ENCODE peak calls at places on chromosomes 16 and 17, in nine cellular contexts. One of them, this sample, is unnamed. For H3K27me3, the result is how much of the 10 kb centered on the place peaks cover.

GRCh38 chr17:38543403-38544174 is 62.2 kb downstream of the SRCIN1 start:
- DNase-seq in IMR-90: no peak
- DNase-seq in ovary: no peak
- DNase-seq in iPS DF 6.9: no peak
- DNase-seq in endodermal cell: peak
- DNase-seq in astrocyte: no peak
- DNase-seq in AG04450: no peak
- DNase-seq in pancreas: no peak
- DNase-seq in gastrocnemius medialis: no peak
- DNase-seq in this sample: no peak

GRCh38 chr17:62703776-62704380 is 76.4 kb downstream of the MRC2 start:
- DNase-seq in IMR-90: peak
- DNase-seq in ovary: peak
- DNase-seq in iPS DF 6.9: no peak
- DNase-seq in endodermal cell: peak
- DNase-seq in astrocyte: peak
- DNase-seq in AG04450: no peak
- DNase-seq in pancreas: peak
- DNase-seq in gastrocnemius medialis: peak
- DNase-seq in this sample: peak

GRCh38 chr16:1197237-1197866 is 27.7 kb downstream of the TPSG1 start:
- DNase-seq in IMR-90: no peak
- DNase-seq in ovary: no peak
- DNase-seq in iPS DF 6.9: no peak
- DNase-seq in endodermal cell: no peak
- DNase-seq in astrocyte: no peak
- DNase-seq in AG04450: no peak
- DNase-seq in pancreas: no peak
- DNase-seq in gastrocnemius medialis: no peak
- DNase-seq in this sample: no peak

GRCh38 chr16:58306327-58306726 is 11.5 kb upstream of the PRSS54 start:
- DNase-seq in IMR-90: peak
- DNase-seq in ovary: no peak
- DNase-seq in iPS DF 6.9: peak
- DNase-seq in endodermal cell: peak
- DNase-seq in astrocyte: peak
- DNase-seq in AG04450: no peak
- DNase-seq in pancreas: no peak
- DNase-seq in gastrocnemius medialis: no peak
- DNase-seq in this sample: no peak

GRCh38 chr16:23952128-23953041 is 116.6 kb downstream of the PRKCB start:
- DNase-seq in IMR-90: peak
- DNase-seq in ovary: no peak
- DNase-seq in iPS DF 6.9: no peak
- DNase-seq in endodermal cell: peak
- DNase-seq in astrocyte: peak
- DNase-seq in AG04450: no peak
- DNase-seq in pancreas: no peak
- DNase-seq in gastrocnemius medialis: no peak
- DNase-seq in this sample: no peak

GRCh38 chr16:2924901-2925820 is 13.4 kb downstream of the FLYWCH1 start:
- DNase-seq in IMR-90: peak
- DNase-seq in ovary: no peak
- DNase-seq in iPS DF 6.9: no peak
- DNase-seq in endodermal cell: peak
- DNase-seq in astrocyte: no peak
- DNase-seq in AG04450: no peak
- DNase-seq in pancreas: no peak
- DNase-seq in gastrocnemius medialis: no peak
- DNase-seq in this sample: no peak

GRCh38 chr16:56860226-56861020 is 4.6 kb upstream of the SLC12A3 start:
- DNase-seq in IMR-90: no peak
- DNase-seq in ovary: no peak
- DNase-seq in iPS DF 6.9: no peak
- DNase-seq in endodermal cell: no peak
- DNase-seq in astrocyte: no peak
- DNase-seq in AG04450: no peak
- DNase-seq in pancreas: no peak
- DNase-seq in gastrocnemius medialis: no peak
- DNase-seq in this sample: no peak

GRCh38 chr16:81673432-81673831 is 105.7 kb upstream of the PLCG2 start:
- DNase-seq in IMR-90: no peak
- DNase-seq in ovary: no peak
- DNase-seq in iPS DF 6.9: no peak
- DNase-seq in endodermal cell: no peak
- DNase-seq in astrocyte: no peak
- DNase-seq in AG04450: no peak
- DNase-seq in pancreas: no peak
- DNase-seq in gastrocnemius medialis: no peak
- DNase-seq in this sample: no peak

GRCh38 chr17:64536913-64537312 is 30.1 kb downstream of the CEP95 start:
- DNase-seq in IMR-90: no peak
- DNase-seq in ovary: no peak
- DNase-seq in iPS DF 6.9: no peak
- DNase-seq in endodermal cell: no peak
- DNase-seq in astrocyte: no peak
- DNase-seq in AG04450: no peak
- DNase-seq in pancreas: no peak
- DNase-seq in gastrocnemius medialis: no peak
- DNase-seq in this sample: no peak

GRCh38 chr16:89828199-89828869 is at the start of gene SPIRE2:
- DNase-seq in IMR-90: peak
- DNase-seq in ovary: peak
- DNase-seq in iPS DF 6.9: no peak
- DNase-seq in endodermal cell: peak
- DNase-seq in astrocyte: peak
- DNase-seq in AG04450: no peak
- DNase-seq in pancreas: peak
- DNase-seq in gastrocnemius medialis: peak
- DNase-seq in this sample: peak

GRCh38 chr16:68936729-68937631 is 93.6 kb downstream of the TANGO6 start:
- DNase-seq in IMR-90: peak
- DNase-seq in ovary: no peak
- DNase-seq in iPS DF 6.9: no peak
- DNase-seq in endodermal cell: no peak
- DNase-seq in astrocyte: peak
- DNase-seq in AG04450: no peak
- DNase-seq in pancreas: no peak
- DNase-seq in gastrocnemius medialis: no peak
- DNase-seq in this sample: no peak

GRCh38 chr16:525520-526180 is 1.9 kb upstream of the CAPN15 start:
- DNase-seq in IMR-90: peak
- DNase-seq in ovary: peak
- DNase-seq in iPS DF 6.9: no peak
- DNase-seq in endodermal cell: no peak
- DNase-seq in astrocyte: peak
- DNase-seq in AG04450: peak
- DNase-seq in pancreas: no peak
- DNase-seq in gastrocnemius medialis: no peak
- DNase-seq in this sample: no peak

GRCh38 chr17:79891113-79891730 is 52.0 kb upstream of the CBX4 start:
- DNase-seq in IMR-90: no peak
- DNase-seq in ovary: no peak
- DNase-seq in iPS DF 6.9: no peak
- DNase-seq in endodermal cell: no peak
- DNase-seq in astrocyte: no peak
- DNase-seq in AG04450: no peak
- DNase-seq in pancreas: peak
- DNase-seq in gastrocnemius medialis: no peak
- DNase-seq in this sample: no peak

GRCh38 chr17:65102788-65103187 is 34.4 kb upstream of the RGS9 start:
- DNase-seq in IMR-90: no peak
- DNase-seq in ovary: no peak
- DNase-seq in iPS DF 6.9: no peak
- DNase-seq in endodermal cell: no peak
- DNase-seq in astrocyte: peak
- DNase-seq in AG04450: no peak
- DNase-seq in pancreas: no peak
- DNase-seq in gastrocnemius medialis: no peak
- DNase-seq in this sample: no peak

GRCh38 chr17:65785109-65785508 is 223.7 kb upstream of the AXIN2 start:
- DNase-seq in IMR-90: peak
- DNase-seq in ovary: no peak
- DNase-seq in iPS DF 6.9: no peak
- DNase-seq in endodermal cell: no peak
- DNase-seq in astrocyte: peak
- DNase-seq in AG04450: peak
- DNase-seq in pancreas: no peak
- DNase-seq in gastrocnemius medialis: no peak
- DNase-seq in this sample: no peak

GRCh38 chr17:80861360-80861861 is 130.2 kb upstream of the CHMP6 start:
- DNase-seq in IMR-90: no peak
- DNase-seq in ovary: no peak
- DNase-seq in iPS DF 6.9: no peak
- DNase-seq in endodermal cell: no peak
- DNase-seq in astrocyte: no peak
- DNase-seq in AG04450: no peak
- DNase-seq in pancreas: peak
- DNase-seq in gastrocnemius medialis: no peak
- DNase-seq in this sample: no peak

GRCh38 chr17:67671492-67671891 is 46.2 kb upstream of the NOL11 start:
- DNase-seq in IMR-90: peak
- DNase-seq in ovary: no peak
- DNase-seq in iPS DF 6.9: no peak
- DNase-seq in endodermal cell: no peak
- DNase-seq in astrocyte: no peak
- DNase-seq in AG04450: no peak
- DNase-seq in pancreas: no peak
- DNase-seq in gastrocnemius medialis: peak
- DNase-seq in this sample: no peak
- H3K27ac ChIP-seq in IMR-90: no peak
- H3K27ac ChIP-seq in ovary: no peak
- H3K27ac ChIP-seq in iPS DF 6.9: no peak
- H3K27ac ChIP-seq in endodermal cell: no peak
- H3K27ac ChIP-seq in astrocyte: no peak
- H3K27ac ChIP-seq in AG04450: no peak
- H3K27ac ChIP-seq in pancreas: no peak
- H3K27ac ChIP-seq in gastrocnemius medialis: no peak
- H3K27ac ChIP-seq in this sample: no peak

GRCh38 chr17:48998557-48999440 is 1.6 kb downstream of the IGF2BP1 start:
- DNase-seq in IMR-90: peak
- DNase-seq in ovary: no peak
- DNase-seq in iPS DF 6.9: no peak
- DNase-seq in endodermal cell: peak
- DNase-seq in astrocyte: no peak
- DNase-seq in AG04450: no peak
- DNase-seq in pancreas: no peak
- DNase-seq in gastrocnemius medialis: no peak
- DNase-seq in this sample: no peak
- H3K27me3 ChIP-seq in IMR-90: under half
- H3K27me3 ChIP-seq in ovary: under half
- H3K27me3 ChIP-seq in iPS DF 6.9: under half
- H3K27me3 ChIP-seq in endodermal cell: under half
- H3K27me3 ChIP-seq in astrocyte: under half
- H3K27me3 ChIP-seq in AG04450: under half
- H3K27me3 ChIP-seq in pancreas: half or more
- H3K27me3 ChIP-seq in gastrocnemius medialis: half or more
- H3K27me3 ChIP-seq in this sample: under half

DNA sequence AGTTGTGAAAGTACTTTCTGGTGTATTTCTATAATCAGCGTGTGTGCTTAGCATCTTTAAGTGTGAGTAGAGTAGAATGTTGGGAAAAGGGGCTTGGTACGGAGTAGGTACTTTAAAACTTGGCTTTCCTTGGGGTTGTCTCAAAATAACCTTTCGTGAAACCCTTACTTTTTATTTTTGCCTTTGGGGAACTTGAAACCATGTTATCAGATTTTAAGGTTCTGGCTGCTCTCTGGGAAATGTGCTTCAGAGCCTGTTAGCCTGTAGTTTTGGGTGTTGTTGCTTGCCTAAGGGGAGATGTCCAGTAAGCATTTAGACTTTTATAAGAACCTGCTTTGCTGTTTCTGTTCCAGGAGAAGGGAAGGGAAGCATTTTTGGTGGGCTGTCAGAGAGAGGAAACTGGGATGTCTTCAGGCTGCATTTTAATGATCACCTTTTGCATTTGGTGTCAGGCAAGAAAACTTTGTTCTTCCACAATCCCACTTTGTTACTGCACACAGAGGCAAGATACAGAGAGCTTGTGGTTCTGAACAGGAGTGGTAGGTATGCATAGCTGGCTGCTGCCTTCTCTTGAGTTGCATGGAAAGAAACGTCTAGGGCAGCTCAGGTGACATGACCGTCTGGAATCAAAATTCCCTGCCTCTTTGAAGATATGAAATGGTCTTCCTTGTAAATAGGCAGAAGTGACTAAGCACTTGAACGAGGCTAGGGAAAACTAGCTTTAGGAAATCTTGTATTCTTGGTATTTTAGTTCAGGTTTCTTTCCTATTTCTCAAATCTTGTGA is 1.6 kb downstream of the RABEP1 start:
- DNase-seq in IMR-90: peak
- DNase-seq in ovary: no peak
- DNase-seq in iPS DF 6.9: no peak
- DNase-seq in endodermal cell: no peak
- DNase-seq in astrocyte: peak
- DNase-seq in AG04450: no peak
- DNase-seq in pancreas: no peak
- DNase-seq in gastrocnemius medialis: no peak
- DNase-seq in this sample: no peak
- H3K4me3 ChIP-seq in IMR-90: peak
- H3K4me3 ChIP-seq in ovary: no peak
- H3K4me3 ChIP-seq in iPS DF 6.9: no peak
- H3K4me3 ChIP-seq in endodermal cell: peak
- H3K4me3 ChIP-seq in astrocyte: peak
- H3K4me3 ChIP-seq in AG04450: peak
- H3K4me3 ChIP-seq in pancreas: peak
- H3K4me3 ChIP-seq in gastrocnemius medialis: peak
- H3K4me3 ChIP-seq in this sample: no peak

DNA sequence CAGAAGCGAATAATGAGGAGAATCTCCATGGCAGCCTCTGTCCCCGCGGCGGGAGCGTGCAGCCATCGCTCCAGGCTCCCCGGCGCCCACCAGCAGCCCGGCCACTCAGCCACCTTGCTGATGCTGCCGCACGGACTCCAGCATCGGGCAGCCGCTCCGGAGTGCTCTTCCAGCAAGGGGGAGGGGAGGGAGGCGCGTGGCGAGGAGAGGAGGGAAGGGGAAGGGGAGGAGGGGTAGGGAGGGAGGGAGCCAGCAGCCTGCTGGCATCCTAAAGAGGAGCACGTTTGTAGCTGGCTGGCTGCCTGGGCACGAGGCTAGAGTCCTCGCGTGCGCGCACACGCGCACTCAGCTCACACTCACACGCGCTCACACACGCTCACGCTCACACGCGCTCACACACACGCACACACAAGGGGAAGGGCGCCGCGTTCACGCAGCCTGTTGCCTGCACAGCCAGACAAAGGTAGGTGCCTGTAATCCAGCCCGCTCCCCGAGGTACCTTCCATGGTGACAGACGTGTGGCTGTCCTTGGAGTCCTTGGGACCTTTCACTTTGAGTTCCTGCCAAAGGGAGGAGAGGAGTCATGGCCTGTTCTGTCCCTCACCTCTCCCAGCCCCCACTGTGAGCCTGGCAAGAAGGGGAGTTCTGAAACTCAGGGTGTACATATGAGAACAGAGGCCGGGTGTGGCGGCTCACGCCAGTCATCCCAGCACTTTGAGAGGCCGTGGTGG is 82.1 kb downstream of the TIMM22 start:
- DNase-seq in IMR-90: no peak
- DNase-seq in ovary: peak
- DNase-seq in iPS DF 6.9: no peak
- DNase-seq in endodermal cell: peak
- DNase-seq in astrocyte: no peak
- DNase-seq in AG04450: no peak
- DNase-seq in pancreas: no peak
- DNase-seq in gastrocnemius medialis: no peak
- DNase-seq in this sample: peak
- H3K27ac ChIP-seq in IMR-90: no peak
- H3K27ac ChIP-seq in ovary: no peak
- H3K27ac ChIP-seq in iPS DF 6.9: no peak
- H3K27ac ChIP-seq in endodermal cell: no peak
- H3K27ac ChIP-seq in astrocyte: no peak
- H3K27ac ChIP-seq in AG04450: no peak
- H3K27ac ChIP-seq in pancreas: no peak
- H3K27ac ChIP-seq in gastrocnemius medialis: no peak
- H3K27ac ChIP-seq in this sample: peak